ENCODE peak calls at places on chromosomes 1 and 21, in four cellular contexts. C is IMR-90, L is H9, K is H1. Z is an unnamed sample.

GRCh38 chr1:31801450-31801849 is 14.4 kb downstream of the SPOCD1 start:
- DNase-seq in C (no peak), L (no peak), K (no peak), Z (no peak)

GRCh38 chr1:205444931-205445652 is 10.8 kb downstream of the BLACAT1 start:
- DNase-seq in C (no peak), L (peak), K (no peak), Z (peak)

GRCh38 chr1:41030872-41031616 is 9.5 kb upstream of the SLFNL1 start:
- DNase-seq in C (no peak), L (no peak), K (no peak), Z (no peak)

GRCh38 chr1:2412773-2413494 is 570 bp upstream of the PEX10 start:
- DNase-seq in C (peak), L (no peak), K (no peak), Z (peak)

GRCh38 chr1:34839526-34840305 is 19.8 kb downstream of the SMIM12 start:
- DNase-seq in C (no peak), L (peak), K (no peak), Z (no peak)

GRCh38 chr1:12151465-12151864 is 15.3 kb upstream of the TNFRSF1B start:
- DNase-seq in C (no peak), L (no peak), K (no peak), Z (no peak)

GRCh38 chr1:23639460-23639859 is 52.1 kb upstream of the RPL11 start:
- DNase-seq in C (no peak), L (no peak), K (no peak), Z (no peak)

GRCh38 chr1:223700942-223701637 is 11.2 kb upstream of the CAPN2 start:
- DNase-seq in C (peak), L (peak), K (no peak), Z (peak)

GRCh38 chr1:21534674-21535378 is 25.6 kb downstream of the ALPL start:
- DNase-seq in C (peak), L (peak), K (no peak), Z (peak)

GRCh38 chr1:55310517-55310927 is 95.4 kb upstream of the USP24 start:
- DNase-seq in C (peak), L (no peak), K (no peak), Z (peak)

GRCh38 chr1:1938276-1938573 is 19.1 kb upstream of the TMEM52 start:
- DNase-seq in C (no peak), L (no peak), K (no peak), Z (no peak)

GRCh38 chr21:17428980-17429379 is 83.9 kb upstream of the CXADR start:
- DNase-seq in C (no peak), L (no peak), K (no peak), Z (no peak)

GRCh38 chr1:235083589-235084323 is 44.9 kb downstream of the TOMM20 start:
- DNase-seq in C (peak), L (peak), K (no peak), Z (peak)

GRCh38 chr21:38297193-38297592 is 40.4 kb downstream of the KCNJ15 start:
- DNase-seq in C (peak), L (no peak), K (no peak), Z (no peak)

GRCh38 chr1:186310307-186310706 is 64.7 kb downstream of the TPR start:
- DNase-seq in C (no peak), L (no peak), K (no peak), Z (no peak)
- H2BK15ac ChIP-seq in C (no peak), L (no peak), K (no peak), Z (no peak)

GRCh38 chr1:226710501-226710900 is 28.6 kb downstream of the ITPKB start:
- DNase-seq in C (no peak), L (no peak), K (no peak), Z (no peak)
- H4K5ac ChIP-seq in C (no peak), L (no peak), K (no peak), Z (no peak)

GRCh38 chr1:101027194-101027772 is 1.7 kb upstream of the DPH5 start:
- DNase-seq in C (no peak), L (no peak), K (no peak), Z (peak)

GRCh38 chr1:101028466-101028865 is 2.9 kb upstream of the DPH5 start:
- DNase-seq in C (no peak), L (no peak), K (no peak), Z (no peak)

GRCh38 chr1:101025283-101025679 is 303 bp downstream of the DPH5 start:
- DNase-seq in C (peak), L (peak), K (no peak), Z (no peak)

GRCh38 chr1:101026394-101026788 is 807 bp upstream of the DPH5 start:
- DNase-seq in C (no peak), L (no peak), K (no peak), Z (no peak)

DNA sequence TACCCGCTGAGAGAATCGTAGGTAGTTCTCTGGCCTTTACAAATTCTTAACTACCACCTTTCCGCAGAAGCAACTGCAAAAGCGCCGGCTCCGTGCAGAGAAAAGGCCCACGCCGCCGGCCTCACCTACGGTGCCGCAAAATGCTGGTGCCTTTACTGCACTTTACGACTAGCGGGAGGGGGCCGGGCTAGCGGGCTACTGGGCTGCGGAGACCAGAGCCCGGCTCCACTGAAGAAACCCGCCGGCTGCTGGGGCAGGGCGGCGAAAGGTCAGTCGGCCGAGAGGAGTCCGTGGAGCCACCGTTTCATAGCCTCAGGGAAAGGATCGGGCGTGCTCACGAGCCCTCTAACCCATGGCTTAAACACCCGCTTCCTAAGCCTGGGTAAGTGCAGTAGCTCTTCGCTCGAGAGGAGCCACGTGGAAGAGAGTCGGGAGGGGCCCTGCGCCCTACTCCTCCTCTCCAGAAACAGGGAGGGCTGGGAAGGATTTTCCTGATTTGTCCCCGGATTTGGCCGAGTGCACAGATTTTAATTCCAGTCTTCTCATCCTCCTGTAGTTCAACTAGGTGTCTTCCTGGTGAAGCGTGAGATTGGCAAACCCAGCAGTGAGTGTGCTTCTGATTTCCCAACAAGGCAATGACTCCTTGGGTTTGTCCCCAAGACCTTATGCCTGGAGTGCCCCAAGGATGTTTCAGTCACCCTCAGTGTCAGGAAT is at the start of gene DPH5:
- DNase-seq in C (peak), L (peak), K (peak), Z (peak)
- H2BK15ac ChIP-seq in C (peak), L (no peak), K (no peak), Z (no peak)

DNA sequence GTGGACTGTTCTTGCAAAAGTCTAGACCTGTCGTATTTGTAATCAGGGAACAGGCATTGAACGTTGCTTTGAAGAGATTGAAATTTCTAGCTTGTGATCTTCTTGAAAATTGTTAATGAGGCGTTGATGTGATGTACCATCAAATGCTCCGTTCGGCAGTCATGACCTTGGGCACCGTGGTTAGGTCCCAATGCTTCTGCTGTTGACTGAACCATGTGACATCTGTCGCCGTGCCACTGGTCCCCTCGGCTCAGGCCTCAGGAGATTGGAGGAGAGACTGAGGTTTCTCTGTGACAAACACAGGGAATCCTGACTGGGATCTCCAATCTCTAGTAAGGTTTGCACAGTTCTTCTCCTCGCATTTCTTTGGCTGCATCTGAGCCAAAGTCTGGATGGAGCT is 18.1 kb upstream of the KCNAB2 start:
- DNase-seq in C (no peak), L (no peak), K (no peak), Z (no peak)
- H4K5ac ChIP-seq in C (no peak), L (no peak), K (no peak), Z (no peak)

GRCh38 chr1:17829579-17829978 is 74.4 kb downstream of the ACTL8 start:
- DNase-seq in C (no peak), L (no peak), K (no peak), Z (no peak)

GRCh38 chr1:17826165-17826488 is 71.0 kb downstream of the ACTL8 start:
- DNase-seq in C (peak), L (peak), K (no peak), Z (peak)

GRCh38 chr1:17822741-17823426 is 67.8 kb downstream of the ACTL8 start:
- DNase-seq in C (no peak), L (peak), K (no peak), Z (no peak)

GRCh38 chr1:17828991-17829390 is 73.9 kb downstream of the ACTL8 start:
- DNase-seq in C (no peak), L (no peak), K (no peak), Z (no peak)

DNA sequence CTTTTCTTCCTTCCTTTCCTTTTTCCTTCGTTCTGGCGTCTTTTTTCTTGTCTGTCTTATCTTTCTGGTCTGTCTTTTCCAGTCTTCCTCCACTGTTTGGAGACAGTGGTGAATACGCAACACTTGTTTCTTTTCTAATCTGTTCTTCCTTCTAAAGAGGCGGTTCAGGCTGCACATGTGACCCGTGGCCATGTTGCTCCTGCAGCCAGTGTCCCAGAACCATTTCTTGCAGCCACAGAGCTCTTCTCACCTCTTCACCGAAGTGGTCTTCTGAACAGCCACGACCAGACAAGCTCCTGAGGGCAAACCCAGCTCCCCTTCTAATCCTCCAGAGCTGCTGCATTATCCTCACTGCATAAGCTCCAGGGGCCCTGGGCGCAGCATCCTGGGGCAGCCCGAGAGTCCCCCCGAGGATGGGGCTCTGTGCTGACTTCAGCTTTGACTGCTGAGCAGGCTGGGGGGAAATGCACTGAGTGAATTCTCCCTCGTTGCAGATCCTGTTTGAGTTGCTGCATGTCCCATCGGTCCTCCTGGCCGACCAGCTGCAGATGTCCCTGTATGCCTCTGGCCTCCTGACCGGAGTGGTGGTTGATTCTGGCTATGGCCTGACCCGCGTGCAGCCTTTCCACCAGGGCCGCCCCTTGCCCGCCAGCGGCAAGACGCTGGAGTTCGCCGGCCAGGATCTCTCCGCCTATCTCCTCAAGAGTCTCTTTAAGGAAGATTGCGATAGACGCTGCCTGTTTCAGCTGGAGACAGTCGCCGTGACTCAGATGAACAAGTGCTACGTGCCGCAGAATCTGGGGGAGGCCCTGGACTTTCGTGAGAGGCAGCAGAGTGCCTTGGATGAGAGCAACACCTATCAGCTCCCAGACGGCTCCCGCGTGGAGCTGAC is 70.4 kb downstream of the ACTL8 start:
- DNase-seq in C (no peak), L (peak), K (no peak), Z (no peak)
- H2BK15ac ChIP-seq in C (no peak), L (no peak), K (no peak), Z (no peak)